ENCODE peak calls at places on chromosomes 16 and 17, in nine cellular contexts. I is mucosa of descending colon; H is T-helper 1 cell; M is stimulated activated CD4-positive, alpha-beta T cell treated with anti-CD3 and anti-CD28 coated beads, Interleukin-15, amount 100 ng/mL, for 24 hours; W is AG10803; J is HFFc6; Z is RKO; D is OCI-LY7; U is GM06990. E is an unnamed sample.

GRCh38 chr16:49858200-49859129 is 2.6 kb upstream of the ZNF423 start:
- DNase-seq in I (peak), H (no peak), M (peak), W (no peak), J (no peak), Z (no peak), D (no peak), U (peak), E (no peak)

GRCh38 chr16:67649494-67649931 is 4.6 kb downstream of the CARMIL2 start:
- DNase-seq in I (no peak), H (no peak), M (no peak), W (no peak), J (no peak), Z (no peak), D (no peak), U (no peak), E (no peak)

GRCh38 chr17:80539022-80539421 is 5.6 kb upstream of the RPTOR start:
- DNase-seq in I (no peak), H (no peak), M (no peak), W (no peak), J (no peak), Z (no peak), D (peak), U (no peak), E (peak)

GRCh38 chr17:40107266-40107980 is 7.0 kb upstream of the NR1D1 start:
- DNase-seq in I (peak), H (no peak), M (no peak), W (peak), J (no peak), Z (no peak), D (no peak), U (no peak), E (no peak)

GRCh38 chr17:14389656-14390055 is 88.8 kb downstream of the HS3ST3B1 start:
- DNase-seq in I (no peak), H (no peak), M (no peak), W (peak), J (no peak), Z (no peak), D (no peak), U (no peak), E (no peak)

GRCh38 chr16:88978608-88979346 is 1.8 kb upstream of the CBFA2T3 start:
- DNase-seq in I (no peak), H (no peak), M (no peak), W (no peak), J (no peak), Z (no peak), D (peak), U (peak), E (peak)

GRCh38 chr17:83036666-83037065 is 42.7 kb upstream of the METRNL start:
- DNase-seq in I (no peak), H (no peak), M (no peak), W (no peak), J (no peak), Z (no peak), D (no peak), U (no peak), E (no peak)

GRCh38 chr16:12551946-12552345 is 251.7 kb downstream of the CPPED1 start:
- DNase-seq in I (no peak), H (no peak), M (no peak), W (no peak), J (no peak), Z (no peak), D (no peak), U (no peak), E (no peak)

GRCh38 chr16:8859913-8860881 is 8.6 kb downstream of the CARHSP1 start:
- DNase-seq in I (no peak), H (no peak), M (no peak), W (peak), J (no peak), Z (no peak), D (no peak), U (no peak), E (no peak)

GRCh38 chr16:72921620-72922019 is 126.3 kb downstream of the ZFHX3 start:
- DNase-seq in I (no peak), H (no peak), M (no peak), W (peak), J (no peak), Z (no peak), D (no peak), U (no peak), E (no peak)

GRCh38 chr16:1309888-1310831 is 724 bp downstream of the UBE2I start:
- DNase-seq in I (peak), H (peak), M (peak), W (peak), J (peak), Z (peak), D (peak), U (peak), E (peak)

GRCh38 chr17:76534831-76535732 is 2.4 kb downstream of the CYGB start:
- DNase-seq in I (no peak), H (no peak), M (no peak), W (no peak), J (no peak), Z (no peak), D (no peak), U (no peak), E (no peak)

GRCh38 chr17:57987582-57988300 is at the start of gene VEZF1:
- DNase-seq in I (peak), H (peak), M (peak), W (peak), J (peak), Z (peak), D (peak), U (peak), E (peak)

GRCh38 chr17:7956208-7956965 is 24.4 kb downstream of the CNTROB start:
- DNase-seq in I (peak), H (no peak), M (no peak), W (peak), J (no peak), Z (no peak), D (no peak), U (no peak), E (no peak)

GRCh38 chr17:32588982-32589381 is 102.2 kb downstream of the CDK5R1 start:
- DNase-seq in I (no peak), H (no peak), M (no peak), W (no peak), J (no peak), Z (peak), D (no peak), U (no peak), E (no peak)

GRCh38 chr16:80674884-80675283 is 129.5 kb downstream of the CDYL2 start:
- DNase-seq in I (no peak), H (no peak), M (no peak), W (no peak), J (no peak), Z (no peak), D (no peak), U (no peak), E (no peak)

GRCh38 chr17:32833076-32833475 is 43.8 kb downstream of the MYO1D start:
- DNase-seq in I (no peak), H (no peak), M (no peak), W (no peak), J (no peak), Z (no peak), D (no peak), U (no peak), E (no peak)

GRCh38 chr17:41734139-41734948 is at the start of gene HAP1:
- DNase-seq in I (no peak), H (no peak), M (peak), W (no peak), J (no peak), Z (no peak), D (no peak), U (no peak), E (no peak)

GRCh38 chr17:47850692-47851573 is at the start of gene SP6:
- DNase-seq in I (peak), H (peak), M (peak), W (peak), J (peak), Z (peak), D (no peak), U (no peak), E (no peak)

GRCh38 chr16:27769561-27770222 is 219.7 kb downstream of the KATNIP start:
- DNase-seq in I (no peak), H (no peak), M (no peak), W (peak), J (peak), Z (no peak), D (no peak), U (no peak), E (no peak)

GRCh38 chr16:15946257-15947044 is 3.0 kb upstream of the ABCC1 start:
- DNase-seq in I (no peak), H (no peak), M (no peak), W (peak), J (peak), Z (peak), D (no peak), U (no peak), E (no peak)

GRCh38 chr16:66405057-66405783 is 21.9 kb upstream of the BEAN1 start:
- DNase-seq in I (no peak), H (no peak), M (no peak), W (no peak), J (no peak), Z (no peak), D (no peak), U (no peak), E (no peak)

GRCh38 chr16:2838928-2839327 is 8.8 kb downstream of the ZG16B start:
- DNase-seq in I (peak), H (no peak), M (peak), W (peak), J (peak), Z (peak), D (peak), U (peak), E (peak)

GRCh38 chr17:62821213-62822079 is 13.3 kb upstream of the MARCHF10 start:
- DNase-seq in I (no peak), H (no peak), M (no peak), W (no peak), J (no peak), Z (no peak), D (no peak), U (no peak), E (no peak)

GRCh38 chr16:74216319-74216718 is 80.3 kb upstream of the PSMD7 start:
- DNase-seq in I (no peak), H (no peak), M (no peak), W (no peak), J (no peak), Z (no peak), D (no peak), U (no peak), E (no peak)

GRCh38 chr16:28324235-28324886 is 32.0 kb downstream of the SBK1 start:
- DNase-seq in I (peak), H (no peak), M (no peak), W (no peak), J (no peak), Z (no peak), D (no peak), U (no peak), E (no peak)

GRCh38 chr17:3004150-3004801 is 59.1 kb downstream of the OR1D5 start:
- DNase-seq in I (peak), H (peak), M (peak), W (peak), J (peak), Z (peak), D (peak), U (peak), E (no peak)

GRCh38 chr17:40958086-40958953 is 8.4 kb downstream of the KRT39 start:
- DNase-seq in I (peak), H (no peak), M (no peak), W (no peak), J (no peak), Z (no peak), D (no peak), U (no peak), E (no peak)

E was measured in OCI-M1.